ENCODE peak calls at places on chromosomes 6 and 20, in eight cellular contexts. Q, F, A, U, K, P, H and S are unnamed samples.
A peak's percentile ranks its signal among the peaks of the same experiment; 100 is the strongest.

GRCh38 chr6:25233226-25233625 is 45.9 kb upstream of the CARMIL1 start:
- DNase-seq in Q (no peak), F (no peak), A (no peak), U (no peak), K (no peak), P (no peak), H (no peak), S (no peak)

GRCh38 chr6:34273242-34273805 is 24.5 kb upstream of the SMIM29 start:
- DNase-seq in Q (peak; percentile 97), F (no peak), A (no peak), U (peak; percentile 12), K (peak; percentile 15), P (no peak), H (peak; percentile 73), S (no peak)

GRCh38 chr6:21587182-21587924 is 6.2 kb upstream of the SOX4 start:
- DNase-seq in Q (peak; percentile 69), F (no peak), A (peak; percentile 9), U (peak; percentile 62), K (peak; percentile 79), P (peak; percentile 55), H (peak; percentile 50), S (peak; percentile 51)

GRCh38 chr20:52905235-52905634 is 66.9 kb upstream of the TSHZ2 start:
- DNase-seq in Q (no peak), F (no peak), A (no peak), U (no peak), K (no peak), P (no peak), H (no peak), S (no peak)

GRCh38 chr20:1881240-1881835 is 13.9 kb upstream of the SIRPA start:
- DNase-seq in Q (no peak), F (no peak), A (no peak), U (no peak), K (no peak), P (no peak), H (no peak), S (no peak)

GRCh38 chr6:19851273-19852089 is 14.3 kb downstream of the ID4 start:
- DNase-seq in Q (peak; percentile 74), F (no peak), A (no peak), U (peak; percentile 62), K (peak; percentile 72), P (peak; percentile 62), H (peak; percentile 21), S (peak; percentile 82)

GRCh38 chr6:135066806-135067205 is 12.2 kb upstream of the HBS1L start:
- DNase-seq in Q (no peak), F (no peak), A (no peak), U (no peak), K (no peak), P (no peak), H (no peak), S (no peak)

GRCh38 chr20:40816039-40816352 is 127.0 kb upstream of the MAFB start:
- DNase-seq in Q (no peak), F (no peak), A (no peak), U (no peak), K (no peak), P (no peak), H (no peak), S (no peak)

GRCh38 chr6:52636830-52637229 is 34.1 kb upstream of the TMEM14A start:
- DNase-seq in Q (no peak), F (no peak), A (no peak), U (no peak), K (no peak), P (no peak), H (no peak), S (no peak)